ENCODE peak calls at places on chromosome 18, in five cellular contexts. F is kidney, K is H1, C is H9, T is endothelial cell of umbilical vein. P is an unnamed sample.

GRCh38 chr18:57859314-57859713 is 56.2 kb upstream of the ATP8B1 start:
- DNase-seq in F (no peak), K (no peak), C (peak; percentile 41), T (peak; percentile 35), P (no peak)

GRCh38 chr18:8416212-8417019 is 192.8 kb upstream of the RAB12 start:
- DNase-seq in F (no peak), K (no peak), C (no peak), T (no peak), P (no peak)

GRCh38 chr18:51051105-51051712 is 21.2 kb downstream of the SMAD4 start:
- DNase-seq in F (no peak), K (no peak), C (no peak), T (peak; percentile 56), P (no peak)

GRCh38 chr18:36229188-36229587 is 41.9 kb downstream of the MOCOS start:
- DNase-seq in F (no peak), K (no peak), C (no peak), T (no peak), P (no peak)

GRCh38 chr18:13216732-13217465 is 1.7 kb upstream of the LDLRAD4 start:
- DNase-seq in F (no peak), K (no peak), C (no peak), T (peak; percentile 22), P (no peak)

GRCh38 chr18:3401669-3402620 is 48.0 kb upstream of the TGIF1 start:
- DNase-seq in F (no peak), K (no peak), C (no peak), T (no peak), P (no peak)

GRCh38 chr18:60277855-60278480 is 94.6 kb downstream of the MC4R start:
- DNase-seq in F (no peak), K (no peak), C (no peak), T (no peak), P (no peak)

GRCh38 chr18:10851824-10852225 is 297.5 kb downstream of the PIEZO2 start:
- DNase-seq in F (no peak), K (no peak), C (no peak), T (peak; percentile 70), P (no peak)

GRCh38 chr18:77095356-77096030 is 37.1 kb downstream of the MBP start:
- DNase-seq in F (peak; percentile 43), K (no peak), C (no peak), T (no peak), P (peak; percentile 74)

GRCh38 chr18:58363767-58364540 is 264.9 kb downstream of the ALPK2 start:
- DNase-seq in F (no peak), K (no peak), C (no peak), T (no peak), P (no peak)

GRCh38 chr18:48949051-48949605 is 1.6 kb downstream of the SMAD7 start:
- DNase-seq in F (peak; percentile 84), K (no peak), C (no peak), T (peak; percentile 21), P (peak; percentile 80)

GRCh38 chr18:30987479-30988241 is 54.9 kb downstream of the DSC3 start:
- DNase-seq in F (no peak), K (no peak), C (no peak), T (no peak), P (no peak)

GRCh38 chr18:80147418-80148315 is 38.6 kb downstream of the ADNP2 start:
- DNase-seq in F (peak; percentile 94), K (no peak), C (peak; percentile 68), T (peak; percentile 76), P (peak; percentile 91)
- H3K27ac ChIP-seq in F (peak overlapping the region; percentile 61), K (no peak overlapping the region), C (no peak overlapping the region), T (no peak overlapping the region), P (peak overlapping the region; percentile 64)

DNA sequence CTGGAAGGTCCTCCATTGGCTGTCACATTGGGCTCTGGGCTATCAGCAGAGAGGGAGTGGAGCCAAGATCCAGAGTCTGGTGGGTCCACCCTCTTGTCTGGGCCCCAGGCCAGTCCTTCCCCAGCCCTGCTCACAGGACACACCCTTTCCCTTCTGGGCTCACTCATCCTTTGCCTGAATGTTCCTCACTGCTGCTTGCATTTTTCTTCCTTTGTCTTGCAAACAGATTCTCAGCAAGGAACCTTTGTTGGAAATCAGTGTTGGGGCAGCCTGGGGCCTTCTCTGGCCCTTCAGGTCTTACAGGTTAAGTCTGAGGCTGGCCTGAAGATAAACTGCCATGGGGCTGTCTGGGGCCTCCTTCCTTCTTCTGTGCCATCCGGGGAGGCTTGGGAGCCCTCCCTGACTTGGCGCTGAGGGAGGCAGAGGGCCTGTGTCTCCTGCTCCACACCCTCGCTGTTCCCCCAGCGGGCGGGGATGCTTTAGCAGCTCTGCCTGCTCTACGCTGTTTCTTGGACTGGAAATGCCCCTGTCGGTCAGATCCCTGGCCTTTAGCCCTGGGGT is 11.5 kb upstream of the CELF4 start:
- DNase-seq in F (no peak), K (peak; percentile 89), C (peak; percentile 93), T (no peak), P (no peak)
- H3K4me1 ChIP-seq in F (peaks cover 6% of the 10 kb centered on the region), K (peaks cover 33% of the 10 kb centered on the region), C (peaks cover 20% of the 10 kb centered on the region), T (no peaks in the 10 kb centered on the region), P (peaks cover 9% of the 10 kb centered on the region)

DNA sequence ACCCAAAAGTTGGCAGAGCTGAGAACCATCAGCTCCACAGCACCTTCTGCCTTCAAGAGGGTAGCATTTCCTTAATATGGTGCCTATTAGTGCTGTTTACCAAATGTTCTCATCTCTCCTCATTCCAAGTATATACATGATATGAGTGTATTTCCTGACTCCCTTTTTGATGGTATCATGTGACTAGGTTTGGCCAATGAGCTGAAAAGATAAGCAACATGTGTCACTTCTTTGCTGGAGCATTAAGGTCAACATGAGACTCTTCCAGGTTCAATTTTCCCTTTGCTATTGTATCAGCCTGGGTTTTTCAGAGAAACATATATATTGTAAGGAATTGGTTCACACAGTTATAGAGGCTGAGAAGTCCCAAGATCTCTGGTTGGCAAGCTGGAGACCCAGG is 310.9 kb downstream of the HRH4 start:
- DNase-seq in F (no peak), K (no peak), C (no peak), T (peak; percentile 6), P (no peak)
- H3K27ac ChIP-seq in F (no peak overlapping the region), K (no peak overlapping the region), C (no peak overlapping the region), T (no peak overlapping the region), P (no peak overlapping the region)

GRCh38 chr18:24232814-24233213 is 94.0 kb downstream of the CABYR start:
- DNase-seq in F (no peak), K (no peak), C (no peak), T (no peak), P (no peak)

GRCh38 chr18:24234330-24234729 is 95.5 kb downstream of the CABYR start:
- DNase-seq in F (peak; percentile 53), K (no peak), C (no peak), T (peak; percentile 21), P (no peak)

GRCh38 chr18:24234850-24235418 is 96.1 kb downstream of the CABYR start:
- DNase-seq in F (no peak), K (no peak), C (no peak), T (no peak), P (no peak)

GRCh38 chr18:24230766-24231165 is 91.9 kb downstream of the CABYR start:
- DNase-seq in F (no peak), K (no peak), C (no peak), T (no peak), P (no peak)

DNA sequence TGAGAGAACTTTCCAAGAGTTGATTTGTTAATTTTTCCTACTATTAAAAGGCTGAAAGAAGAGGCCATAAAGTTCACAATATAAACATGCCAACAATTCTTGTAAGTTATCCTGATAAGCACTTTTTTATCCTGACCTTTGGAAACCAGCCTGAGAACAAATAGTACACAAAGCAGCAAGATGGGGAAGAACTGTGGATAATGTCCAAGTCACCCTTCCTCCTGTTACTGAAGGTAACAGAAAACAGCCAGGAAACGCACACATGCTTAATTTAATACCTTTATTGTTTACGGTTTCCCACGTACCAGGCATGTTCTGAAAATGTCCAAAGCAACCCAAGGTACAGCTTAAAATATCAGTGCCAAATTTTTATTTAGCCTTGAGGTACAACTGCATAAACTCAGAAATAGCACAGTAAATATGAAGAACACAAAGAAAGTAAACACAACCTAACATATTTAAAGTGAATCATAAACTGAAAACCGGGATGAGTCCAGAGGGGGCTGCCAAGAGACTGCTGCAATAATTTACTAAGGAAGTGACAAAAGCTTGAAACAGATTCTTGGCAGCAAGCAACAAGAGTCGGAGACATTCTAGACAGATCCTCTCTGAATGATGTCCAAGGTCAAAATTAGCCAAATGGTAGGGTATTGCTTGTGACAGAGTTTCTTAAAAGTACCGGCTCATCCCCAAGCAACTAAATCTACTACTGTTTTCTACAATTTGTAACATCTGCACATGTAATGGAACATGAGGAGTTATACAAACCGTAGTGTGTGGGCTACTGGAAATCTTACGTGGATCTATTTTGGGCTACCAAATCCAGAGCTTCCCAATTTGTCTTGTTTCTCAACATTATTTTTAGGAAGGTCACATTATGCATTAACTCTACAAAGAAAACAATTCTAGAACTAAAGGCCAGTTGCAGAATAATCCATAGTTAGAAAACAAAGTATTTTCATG is 93.2 kb downstream of the CABYR start:
- DNase-seq in F (no peak), K (no peak), C (no peak), T (peak; percentile 54), P (no peak)
- H3K4me1 ChIP-seq in F (peaks cover 2% of the 10 kb centered on the region), K (peaks cover 5% of the 10 kb centered on the region), C (peaks cover 10% of the 10 kb centered on the region), T (peaks cover 8% of the 10 kb centered on the region), P (no peaks in the 10 kb centered on the region)

GRCh38 chr18:22171839-22172582 is 2.6 kb downstream of the GATA6 start:
- DNase-seq in F (peak; percentile 74), K (no peak), C (no peak), T (no peak), P (no peak)

GRCh38 chr18:22173928-22174301 is 4.5 kb downstream of the GATA6 start:
- DNase-seq in F (no peak), K (no peak), C (peak; percentile 42), T (peak; percentile 66), P (no peak)

GRCh38 chr18:22174341-22175148 is 5.2 kb downstream of the GATA6 start:
- DNase-seq in F (no peak), K (no peak), C (no peak), T (peak; percentile 76), P (no peak)

GRCh38 chr18:22172594-22173049 is 3.2 kb downstream of the GATA6 start:
- DNase-seq in F (no peak), K (no peak), C (no peak), T (peak; percentile 71), P (no peak)

GRCh38 chr18:22173221-22173927 is 4.0 kb downstream of the GATA6 start:
- DNase-seq in F (no peak), K (no peak), C (no peak), T (peak; percentile 69), P (no peak)
- H3K27ac ChIP-seq in F (no peak overlapping the region), K (no peak overlapping the region), C (no peak overlapping the region), T (peak overlapping the region; percentile 87), P (peak overlapping the region; percentile 53)

GRCh38 chr18:78698914-78699313 is 280.7 kb upstream of the SALL3 start:
- DNase-seq in F (no peak), K (no peak), C (no peak), T (no peak), P (no peak)

GRCh38 chr18:78696698-78697435 is 282.8 kb upstream of the SALL3 start:
- DNase-seq in F (no peak), K (no peak), C (no peak), T (no peak), P (no peak)

GRCh38 chr18:78701753-78702409 is 277.7 kb upstream of the SALL3 start:
- DNase-seq in F (no peak), K (no peak), C (no peak), T (no peak), P (no peak)

GRCh38 chr18:78697446-78697845 is 282.2 kb upstream of the SALL3 start:
- DNase-seq in F (no peak), K (no peak), C (no peak), T (no peak), P (no peak)

DNA sequence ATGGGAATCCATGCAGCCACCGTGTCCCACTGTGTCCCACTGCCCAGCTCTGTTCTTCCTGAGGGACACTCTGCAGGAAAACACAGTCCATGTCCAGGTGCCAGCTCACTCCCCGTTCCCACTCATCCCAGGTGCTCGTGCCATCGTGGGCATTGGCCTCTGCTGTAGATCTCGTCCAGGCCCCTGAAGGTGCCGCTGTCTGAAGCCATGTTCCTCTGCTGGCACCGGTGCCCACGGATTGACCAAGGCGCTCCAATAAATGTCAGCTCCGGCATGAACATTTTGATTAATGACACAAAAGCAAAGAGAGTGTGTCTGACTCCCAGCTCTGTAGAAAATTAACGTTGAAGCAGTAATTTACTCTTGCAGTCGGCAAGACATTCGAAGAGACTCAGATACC is 280.1 kb upstream of the SALL3 start:
- DNase-seq in F (no peak), K (no peak), C (no peak), T (no peak), P (peak; percentile 60)
- H3K4me1 ChIP-seq in F (no peaks in the 10 kb centered on the region), K (no peaks in the 10 kb centered on the region), C (no peaks in the 10 kb centered on the region), T (no peaks in the 10 kb centered on the region), P (no peaks in the 10 kb centered on the region)